ENCODE peak calls at places on chromosomes 16 and 17, in seven cellular contexts. I, G, A, K, E, Y and F are unnamed samples.

GRCh38 chr17:47801176-47801765 is 20.3 kb downstream of the OSBPL7 start:
- DNase-seq in I (no peak), G (no peak), A (no peak), K (no peak), E (peak; percentile 10), Y (no peak), F (no peak)

GRCh38 chr16:21613361-21613760 is 14.0 kb downstream of the METTL9 start:
- DNase-seq in I (no peak), G (no peak), A (no peak), K (no peak), E (no peak), Y (no peak), F (no peak)

GRCh38 chr17:36149296-36149820 is 27.1 kb downstream of the TBC1D3B start:
- DNase-seq in I (peak; percentile 15), G (peak; percentile 14), A (no peak), K (peak; percentile 74), E (no peak), Y (peak; percentile 72), F (no peak)

GRCh38 chr16:35391328-35391727 is 1931.9 kb downstream of the TP53TG3F start:
- DNase-seq in I (no peak), G (peak; percentile 53), A (peak; percentile 55), K (no peak), E (no peak), Y (peak; percentile 85), F (peak; percentile 64)

GRCh38 chr17:60277258-60277657 is 114.7 kb downstream of the USP32 start:
- DNase-seq in I (no peak), G (no peak), A (no peak), K (no peak), E (no peak), Y (no peak), F (no peak)

GRCh38 chr16:11233727-11234376 is 22.2 kb downstream of the SOCS1 start:
- DNase-seq in I (no peak), G (no peak), A (no peak), K (no peak), E (no peak), Y (no peak), F (no peak)

GRCh38 chr17:79601604-79602420 is 9.0 kb downstream of the RBFOX3 start:
- DNase-seq in I (no peak), G (no peak), A (no peak), K (no peak), E (no peak), Y (no peak), F (no peak)

GRCh38 chr16:72873853-72874252 is 174.1 kb downstream of the ZFHX3 start:
- DNase-seq in I (no peak), G (no peak), A (no peak), K (no peak), E (no peak), Y (peak; percentile 72), F (no peak)

GRCh38 chr17:67754001-67754400 is 36.3 kb downstream of the NOL11 start:
- DNase-seq in I (no peak), G (no peak), A (no peak), K (no peak), E (no peak), Y (no peak), F (no peak)

GRCh38 chr16:85137323-85138072 is 25.2 kb upstream of the CIBAR2 start:
- DNase-seq in I (peak; percentile 95), G (peak; percentile 97), A (no peak), K (peak; percentile 97), E (peak; percentile 93), Y (peak; percentile 93), F (no peak)

GRCh38 chr16:27286446-27286845 is 17.9 kb upstream of the NSMCE1 start:
- DNase-seq in I (peak; percentile 31), G (no peak), A (peak; percentile 60), K (no peak), E (no peak), Y (no peak), F (no peak)

GRCh38 chr17:7204828-7205461 is 14.7 kb downstream of the DLG4 start:
- DNase-seq in I (peak; percentile 90), G (peak; percentile 82), A (no peak), K (peak; percentile 90), E (peak; percentile 80), Y (peak; percentile 89), F (peak; percentile 97)

GRCh38 chr16:50407351-50407750 is 38.6 kb upstream of the BRD7 start:
- DNase-seq in I (no peak), G (no peak), A (no peak), K (no peak), E (no peak), Y (no peak), F (no peak)

GRCh38 chr17:68768804-68769203 is 167.6 kb upstream of the FAM20A start:
- DNase-seq in I (no peak), G (no peak), A (no peak), K (no peak), E (no peak), Y (no peak), F (no peak)

GRCh38 chr16:75385507-75386152 is 47.7 kb downstream of the CFDP1 start:
- DNase-seq in I (peak; percentile 47), G (no peak), A (peak; percentile 46), K (no peak), E (no peak), Y (no peak), F (no peak)

GRCh38 chr17:8807070-8807550 is 7.9 kb upstream of the MFSD6L start:
- DNase-seq in I (no peak), G (no peak), A (no peak), K (no peak), E (no peak), Y (no peak), F (no peak)

GRCh38 chr17:78343099-78343432 is 16.8 kb downstream of the SOCS3 start:
- DNase-seq in I (peak; percentile 82), G (peak; percentile 42), A (no peak), K (peak; percentile 87), E (peak; percentile 52), Y (peak; percentile 68), F (no peak)

GRCh38 chr16:53123753-53124152 is 69.0 kb downstream of the CHD9 start:
- DNase-seq in I (no peak), G (no peak), A (no peak), K (no peak), E (no peak), Y (no peak), F (no peak)

GRCh38 chr16:23026777-23027362 is 122.4 kb downstream of the USP31 start:
- DNase-seq in I (no peak), G (no peak), A (no peak), K (no peak), E (no peak), Y (peak; percentile 33), F (no peak)

GRCh38 chr17:77400445-77400870 is 259.7 kb downstream of the SEC14L1 start:
- DNase-seq in I (no peak), G (no peak), A (no peak), K (peak; percentile 72), E (peak; percentile 54), Y (no peak), F (peak; percentile 81)

GRCh38 chr17:10557422-10557821 is 8.0 kb upstream of the MYH2 start:
- DNase-seq in I (no peak), G (no peak), A (no peak), K (no peak), E (no peak), Y (no peak), F (no peak)

GRCh38 chr17:40021471-40021961 is 6.3 kb downstream of the CSF3 start:
- DNase-seq in I (peak; percentile 59), G (no peak), A (peak; percentile 98), K (peak; percentile 88), E (no peak), Y (no peak), F (no peak)

GRCh38 chr17:58332720-58333395 is 4.3 kb upstream of the TSPOAP1 start:
- DNase-seq in I (no peak), G (no peak), A (no peak), K (no peak), E (no peak), Y (no peak), F (no peak)

GRCh38 chr17:22286337-22287041 is 594.2 kb downstream of the KCNJ18 start:
- DNase-seq in I (no peak), G (no peak), A (no peak), K (no peak), E (peak; percentile 24), Y (no peak), F (no peak)

GRCh38 chr17:49687878-49688491 is 10.1 kb upstream of the SPOP start:
- DNase-seq in I (no peak), G (no peak), A (no peak), K (no peak), E (no peak), Y (no peak), F (no peak)

GRCh38 chr16:69814078-69814477 is 51.9 kb downstream of the WWP2 start:
- DNase-seq in I (no peak), G (peak; percentile 21), A (no peak), K (no peak), E (no peak), Y (no peak), F (no peak)
- H3K27ac ChIP-seq in I (no peak overlapping the region), G (peak overlapping the region; percentile 76), A (no peak overlapping the region), K (no peak overlapping the region), E (no peak overlapping the region), Y (peak overlapping the region; percentile 10), F (no peak overlapping the region)

DNA sequence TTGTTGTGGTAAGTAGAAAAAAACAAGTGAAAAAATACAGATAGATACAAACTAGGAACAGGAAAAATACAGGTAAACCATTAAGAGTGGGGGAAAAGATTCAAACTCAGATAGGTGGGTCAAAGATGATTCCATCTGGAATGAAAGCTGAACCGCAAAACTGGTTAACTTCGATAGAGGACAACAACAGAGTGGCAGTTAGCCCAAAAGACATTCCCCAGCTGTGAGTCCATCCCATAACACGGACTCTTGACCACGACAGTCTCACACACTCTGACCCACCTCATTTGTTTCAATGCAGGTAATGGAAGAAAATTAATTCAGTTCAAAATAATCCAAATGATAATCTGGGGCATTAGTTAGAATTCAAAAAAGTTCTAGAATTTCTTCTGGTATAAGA is 13.5 kb downstream of the ELAC2 start:
- DNase-seq in I (no peak), G (no peak), A (no peak), K (no peak), E (no peak), Y (no peak), F (no peak)
- H3K36me3 ChIP-seq in I (no peaks in the 10 kb centered on the region), G (peaks cover 16% of the 10 kb centered on the region), A (peaks cover 53% of the 10 kb centered on the region), K (peaks cover 10% of the 10 kb centered on the region), E (peaks cover 100% of the 10 kb centered on the region), Y (peaks cover 6% of the 10 kb centered on the region), F (peaks cover 80% of the 10 kb centered on the region)

GRCh38 chr17:76088041-76088867 is 9.3 kb downstream of the ZACN start:
- DNase-seq in I (no peak), G (no peak), A (no peak), K (no peak), E (no peak), Y (no peak), F (peak; percentile 63)
- TF ChIP-seq CTCF in I (no peak), G (no peak), A (peak; percentile 12), K (no peak), E (no peak), Y (no peak), F (peak; percentile 61)

GRCh38 chr17:55069983-55070529 is 101.5 kb downstream of the STXBP4 start:
- DNase-seq in I (no peak), G (no peak), A (no peak), K (no peak), E (no peak), Y (no peak), F (no peak)
- H3K27ac ChIP-seq in I (no peak overlapping the region), G (no peak overlapping the region), A (no peak overlapping the region), K (no peak overlapping the region), E (no peak overlapping the region), Y (no peak overlapping the region), F (no peak overlapping the region)

GRCh38 chr17:64505320-64506200 is 529 bp downstream of the DDX5 start:
- DNase-seq in I (peak; percentile 93), G (peak; percentile 95), A (no peak), K (peak; percentile 96), E (peak; percentile 94), Y (peak; percentile 92), F (peak; percentile 86)
- H3K36me3 ChIP-seq in I (no peaks in the 10 kb centered on the region), G (peaks cover 15% of the 10 kb centered on the region), A (peaks cover 60% of the 10 kb centered on the region), K (peaks cover 28% of the 10 kb centered on the region), E (peaks cover 60% of the 10 kb centered on the region), Y (no peaks in the 10 kb centered on the region), F (peaks cover 77% of the 10 kb centered on the region)